ENCODE peak calls at places on chromosome 11, in six cellular contexts. P, H, A, K, W and X are unnamed samples.

GRCh38 chr11:2701230-2701629 is 1.4 kb upstream of the KCNQ1OT1 start:
- DNase-seq in A (peak), P (no peak), H (no peak), K (peak), W (no peak), X (no peak)

GRCh38 chr11:105781807-105782206 is 171.9 kb downstream of the GRIA4 start:
- DNase-seq in A (no peak), K (no peak), W (no peak), P (no peak), H (no peak), X (no peak)

GRCh38 chr11:16194566-16194965 is 161.8 kb downstream of the SOX6 start:
- DNase-seq in W (peak), P (no peak), A (no peak), K (no peak), H (no peak), X (no peak)

GRCh38 chr11:49208006-49208721 is at the start of gene FOLH1:
- DNase-seq in H (no peak), W (peak), A (peak), P (peak), K (peak), X (peak)

GRCh38 chr11:127042445-127042844 is 41.9 kb upstream of the KIRREL3 start:
- DNase-seq in K (no peak), H (no peak), W (no peak), A (no peak), P (no peak), X (no peak)

GRCh38 chr11:296976-297665 is 2.2 kb downstream of the IFITM5 start:
- DNase-seq in P (no peak), H (no peak), W (no peak), A (peak), K (peak), X (no peak)

GRCh38 chr11:64712430-64713030 is 10.5 kb downstream of the NRXN2 start:
- DNase-seq in A (no peak), P (no peak), H (no peak), K (peak), W (no peak), X (no peak)

GRCh38 chr11:63747006-63747405 is 21.6 kb downstream of the ZFTA start:
- DNase-seq in P (no peak), W (no peak), K (no peak), A (no peak), H (no peak), X (no peak)

GRCh38 chr11:12244156-12244555 is 133.2 kb upstream of the PARVA start:
- DNase-seq in K (no peak), W (no peak), H (no peak), P (no peak), A (no peak), X (no peak)

GRCh38 chr11:94737171-94737611 is 31.0 kb upstream of the AMOTL1 start:
- DNase-seq in A (no peak), W (no peak), P (no peak), K (no peak), H (no peak), X (peak)

GRCh38 chr11:95239871-95240648 is 9.1 kb upstream of the SESN3 start:
- DNase-seq in A (no peak), H (no peak), K (no peak), P (no peak), W (no peak), X (no peak)

GRCh38 chr11:111606986-111607385 is 4.7 kb downstream of the SIK2 start:
- DNase-seq in H (no peak), P (no peak), A (no peak), W (no peak), K (no peak), X (no peak)

GRCh38 chr11:20536784-20537183 is 62.6 kb upstream of the SLC6A5 start:
- DNase-seq in H (no peak), P (no peak), A (no peak), K (no peak), W (no peak), X (no peak)

GRCh38 chr11:63485777-63486176 is 5.2 kb downstream of the PLAAT5 start:
- DNase-seq in K (no peak), W (no peak), P (no peak), H (no peak), A (no peak), X (no peak)

GRCh38 chr11:1777737-1778136 is 14.0 kb upstream of the CTSD start:
- DNase-seq in P (no peak), W (no peak), H (peak), A (no peak), K (no peak), X (no peak)

GRCh38 chr11:86244063-86244521 is 461 bp upstream of the EED start:
- DNase-seq in P (peak), H (peak), W (peak), K (peak), A (peak), X (peak)

GRCh38 chr11:7874061-7874460 is 57.0 kb downstream of the OR10A6 start:
- DNase-seq in K (no peak), W (no peak), A (no peak), P (no peak), H (no peak), X (no peak)

GRCh38 chr11:100681064-100681502 is 6.0 kb upstream of the ARHGAP42 start:
- DNase-seq in A (no peak), H (peak), W (peak), K (no peak), P (peak), X (no peak)

GRCh38 chr11:6855971-6856542 is 6.8 kb upstream of the OR10A2 start:
- DNase-seq in K (no peak), P (no peak), A (no peak), H (peak), W (no peak), X (no peak)

GRCh38 chr11:119169272-119169719 is 771 bp downstream of the NLRX1 start:
- DNase-seq in A (no peak), P (peak), W (peak), H (peak), K (peak), X (no peak)

GRCh38 chr11:130071211-130071712 is 1.6 kb downstream of the APLP2 start:
- DNase-seq in P (no peak), W (no peak), H (no peak), A (no peak), K (no peak), X (no peak)

GRCh38 chr11:117409511-117409910 is 81.9 kb downstream of the CEP164 start:
- DNase-seq in P (no peak), A (no peak), W (no peak), H (no peak), K (no peak), X (no peak)

GRCh38 chr11:64526356-64526755 is 64.7 kb upstream of the SLC22A12 start:
- DNase-seq in A (no peak), W (no peak), K (no peak), P (no peak), H (no peak), X (no peak)

GRCh38 chr11:24233041-24233440 is 263.8 kb upstream of the LUZP2 start:
- DNase-seq in H (no peak), K (no peak), P (no peak), W (no peak), A (no peak), X (no peak)

GRCh38 chr11:17711836-17712235 is 7.5 kb upstream of the MYOD1 start:
- DNase-seq in P (no peak), H (no peak), A (no peak), W (no peak), K (no peak), X (no peak)

GRCh38 chr11:62542750-62543567 is 3.6 kb downstream of the AHNAK start:
- DNase-seq in H (peak), P (peak), K (peak), W (peak), A (peak), X (no peak)

GRCh38 chr11:46273511-46274205 is 3.8 kb upstream of the CREB3L1 start:
- DNase-seq in W (no peak), K (peak), P (no peak), A (peak), H (no peak), X (peak)

GRCh38 chr11:82865841-82866240 is 34.4 kb downstream of the PRCP start:
- DNase-seq in A (no peak), H (no peak), W (no peak), P (no peak), K (no peak), X (no peak)

DNA sequence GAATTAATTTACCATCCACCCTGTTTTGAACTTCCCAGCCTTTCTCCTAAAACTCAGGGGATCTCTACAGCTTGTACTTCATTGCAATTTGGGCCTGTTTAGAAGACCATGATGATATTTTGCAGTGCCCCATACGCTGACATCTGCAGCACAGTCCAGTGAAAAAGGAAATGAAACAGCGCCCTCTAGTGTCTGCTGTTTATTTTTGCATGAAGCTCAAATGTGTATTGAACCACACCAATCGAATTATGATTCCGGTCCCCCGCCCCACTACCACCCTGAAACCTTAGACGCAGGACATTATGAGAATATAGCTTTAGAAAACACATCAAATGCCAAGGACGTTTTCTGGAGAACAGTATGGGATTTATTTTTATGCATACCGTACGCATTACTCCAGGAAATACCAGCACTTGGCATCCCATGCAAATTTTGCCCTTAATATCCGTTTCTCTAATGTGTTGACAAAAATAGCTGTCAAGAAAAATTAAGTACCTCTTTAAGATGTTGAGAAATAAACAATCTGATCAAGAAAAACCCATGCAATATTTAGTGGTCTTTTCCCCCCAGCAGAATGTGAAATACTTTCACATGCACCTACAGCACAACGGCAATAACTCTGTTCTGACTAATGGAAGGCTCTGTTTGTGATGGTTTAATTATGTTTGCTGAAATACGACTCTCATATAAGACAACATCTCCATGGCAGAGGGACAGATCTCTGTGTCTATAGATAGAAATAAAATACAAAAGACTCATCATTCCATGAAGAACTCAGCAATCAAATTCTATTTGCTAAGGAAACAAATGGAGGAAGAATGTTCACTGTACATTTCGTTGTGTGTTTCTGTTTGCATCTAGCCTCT is 93.9 kb downstream of the TECTA start:
- DNase-seq in K (no peak), W (peak), A (peak), P (no peak), H (peak), X (peak)
- H3K4me3 ChIP-seq in K (no peak), W (no peak), A (no peak), P (no peak), H (no peak), X (peak)

DNA sequence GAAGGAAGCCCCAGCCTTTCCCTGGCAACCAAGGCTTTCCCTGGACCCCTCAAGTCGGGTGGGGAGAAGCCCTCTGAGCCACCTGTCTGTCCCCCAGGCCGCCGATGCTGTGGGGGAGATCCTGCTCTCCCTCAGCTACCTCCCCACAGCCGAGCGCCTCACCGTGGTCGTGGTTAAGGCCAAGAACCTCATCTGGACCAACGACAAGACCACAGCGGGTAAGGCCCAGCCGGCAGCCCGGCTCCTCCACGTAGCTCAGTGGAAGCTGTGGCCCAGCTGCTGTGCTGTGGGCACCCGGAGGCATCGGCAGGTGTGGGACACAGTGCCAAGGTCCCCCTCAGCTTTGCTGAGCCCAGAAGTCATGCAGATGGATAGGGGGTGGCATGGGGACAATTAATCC is 12.2 kb upstream of the RHOD start:
- DNase-seq in H (no peak), A (no peak), P (no peak), K (no peak), W (no peak), X (no peak)
- TF ChIP-seq CTCF in H (no peak), A (no peak), P (no peak), K (no peak), W (no peak), X (no peak)

GRCh38 chr11:115267871-115268270 is 236.3 kb downstream of the CADM1 start:
- DNase-seq in W (no peak), K (no peak), A (no peak), H (no peak), P (no peak), X (no peak)
- H3K4me3 ChIP-seq in W (no peak), K (no peak), A (no peak), H (no peak), P (no peak), X (no peak)

DNA sequence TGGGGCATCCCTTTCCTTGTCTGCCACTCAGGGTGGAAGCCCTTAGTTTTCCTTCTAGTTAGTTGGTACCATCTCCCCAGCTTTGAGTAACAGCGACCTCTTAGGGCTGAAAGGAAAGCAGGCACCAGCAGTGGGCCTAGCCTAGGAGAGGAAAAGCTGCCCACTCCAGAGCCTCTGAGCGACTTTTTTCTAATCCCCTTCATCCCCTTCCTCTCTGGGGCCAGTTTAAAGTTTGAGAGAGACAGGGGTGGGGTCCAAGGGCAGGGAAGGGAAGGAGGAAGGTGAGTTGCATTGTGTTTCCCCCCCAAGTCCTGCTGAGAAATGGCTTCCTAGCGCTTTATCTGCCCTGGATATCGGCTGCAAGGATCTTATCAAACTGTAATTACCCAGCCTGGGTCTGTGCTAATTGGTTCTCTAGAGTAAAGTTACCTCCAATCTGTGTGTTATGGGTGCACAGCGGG is 573.9 kb upstream of the CADM1 start:
- DNase-seq in W (no peak), A (no peak), P (no peak), H (no peak), K (no peak), X (no peak)
- TF ChIP-seq CTCF in W (no peak), A (no peak), P (peak), H (no peak), K (no peak), X (peak)

GRCh38 chr11:131478341-131478740 is 107.9 kb downstream of the NTM start:
- DNase-seq in K (no peak), P (no peak), A (no peak), W (no peak), H (no peak), X (no peak)
- H3K4me3 ChIP-seq in K (no peak), P (no peak), A (no peak), W (no peak), H (no peak), X (no peak)

DNA sequence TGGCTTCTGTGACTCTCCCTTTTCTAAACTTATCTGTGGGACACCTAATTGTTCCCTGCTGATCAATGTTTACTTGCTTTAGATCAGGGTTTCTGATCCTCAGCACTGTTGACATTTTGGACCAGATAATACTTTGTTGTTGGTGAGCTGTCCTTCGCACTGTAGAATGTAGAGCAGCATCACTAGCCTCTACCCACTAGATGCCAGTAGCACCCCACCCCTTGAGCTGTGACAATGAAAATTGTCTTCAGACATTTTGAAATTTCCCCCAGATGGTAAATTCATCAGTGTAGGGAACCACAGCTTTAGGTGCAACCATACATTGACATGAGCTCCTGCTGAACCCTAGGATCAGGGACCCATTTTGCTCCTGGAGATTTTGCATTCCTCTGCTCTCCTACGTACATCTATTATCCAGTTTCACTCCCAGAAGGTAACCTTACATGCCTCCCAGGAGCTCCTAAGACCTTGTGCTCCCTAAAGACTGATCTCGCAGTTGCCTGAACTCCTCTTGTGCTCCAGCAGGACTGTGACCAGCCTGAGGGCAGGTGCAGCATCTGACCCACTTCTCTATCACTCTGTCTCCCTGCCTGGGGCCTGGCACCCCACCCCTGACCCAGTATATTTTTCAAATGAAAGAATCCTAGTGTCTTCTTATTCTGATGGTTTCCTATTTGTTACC is 107.8 kb downstream of the FAR1 start:
- DNase-seq in P (no peak), W (no peak), A (no peak), K (no peak), H (no peak), X (no peak)
- TF ChIP-seq CTCF in P (no peak), W (peak), A (no peak), K (no peak), H (no peak), X (peak)

GRCh38 chr11:14642873-14643696 is 519 bp upstream of the PDE3B start:
- DNase-seq in A (no peak), W (no peak), H (no peak), P (no peak), K (no peak), X (no peak)

GRCh38 chr11:14645247-14645912 is 1.8 kb downstream of the PDE3B start:
- DNase-seq in H (no peak), K (no peak), A (no peak), P (no peak), W (no peak), X (no peak)

GRCh38 chr11:14644396-14645246 is 1.0 kb downstream of the PDE3B start:
- DNase-seq in K (peak), A (peak), P (peak), W (peak), H (peak), X (no peak)

GRCh38 chr11:14643697-14644395 is at the start of gene PDE3B:
- DNase-seq in K (peak), P (peak), A (peak), W (peak), H (peak), X (no peak)

GRCh38 chr11:14645985-14646900 is 2.6 kb downstream of the PDE3B start:
- DNase-seq in H (no peak), W (no peak), K (no peak), P (no peak), A (no peak), X (no peak)
- H3K4me3 ChIP-seq in H (no peak), W (peak), K (peak), P (peak), A (peak), X (peak)